ENCODE peak calls at places on chromosomes 13 and 19, in six cellular contexts. D is stimulated activated CD4-positive, alpha-beta T cell treated with anti-CD3 and anti-CD28 coated beads, TNF-alpha, amount 100 ng/mL, for 48 hours; H is AG04450; K is Right ventricle myocardium superior; G is naive thymus-derived CD8-positive, alpha-beta T cell; N is fibroblast of the aortic adventitia. W is an unnamed sample.

GRCh38 chr19:31285744-31286143 is 63.5 kb downstream of the TSHZ3 start:
- DNase-seq in D (no peak), H (peak), K (no peak), G (no peak), N (peak), W (no peak)

GRCh38 chr19:45752639-45753038 is 16.4 kb downstream of the SIX5 start:
- DNase-seq in D (no peak), H (no peak), K (no peak), G (no peak), N (no peak), W (no peak)

GRCh38 chr19:34220472-34221063 is 33.8 kb upstream of the GARRE1 start:
- DNase-seq in D (peak), H (peak), K (no peak), G (peak), N (peak), W (peak)

GRCh38 chr19:39411006-39411831 is 1.2 kb upstream of the PLEKHG2 start:
- DNase-seq in D (no peak), H (no peak), K (peak), G (no peak), N (no peak), W (no peak)

GRCh38 chr19:43662487-43662886 is 7.5 kb downstream of the PLAUR start:
- DNase-seq in D (no peak), H (no peak), K (no peak), G (no peak), N (no peak), W (no peak)

GRCh38 chr13:91351123-91351522 is 3.6 kb downstream of the MIR17HG start:
- DNase-seq in D (no peak), H (no peak), K (no peak), G (no peak), N (no peak), W (no peak)

GRCh38 chr13:112561478-112561877 is 26.5 kb downstream of the TUBGCP3 start:
- DNase-seq in D (no peak), H (no peak), K (no peak), G (no peak), N (no peak), W (no peak)

GRCh38 chr13:98813993-98814392 is 61.5 kb upstream of the SLC15A1 start:
- DNase-seq in D (no peak), H (no peak), K (no peak), G (no peak), N (no peak), W (no peak)

GRCh38 chr13:25890671-25891212 is 161.1 kb downstream of the SHISA2 start:
- DNase-seq in D (no peak), H (no peak), K (no peak), G (no peak), N (no peak), W (no peak)

GRCh38 chr19:4379383-4380253 is 20.7 kb downstream of the SH3GL1 start:
- DNase-seq in D (no peak), H (no peak), K (peak), G (peak), N (no peak), W (no peak)

GRCh38 chr19:49977846-49978245 is 16.9 kb upstream of the SIGLEC11 start:
- DNase-seq in D (no peak), H (no peak), K (peak), G (no peak), N (no peak), W (no peak)

GRCh38 chr13:30193279-30194234 is 113.8 kb downstream of the KATNAL1 start:
- DNase-seq in D (no peak), H (no peak), K (no peak), G (no peak), N (no peak), W (no peak)

GRCh38 chr19:57008432-57008831 is 111.4 kb upstream of the USP29 start:
- DNase-seq in D (no peak), H (no peak), K (no peak), G (no peak), N (no peak), W (no peak)

GRCh38 chr13:48006396-48006795 is 5.3 kb upstream of the SUCLA2 start:
- DNase-seq in D (no peak), H (no peak), K (no peak), G (no peak), N (no peak), W (no peak)

GRCh38 chr13:98478134-98479129 is 98.5 kb downstream of the STK24 start:
- DNase-seq in D (no peak), H (no peak), K (no peak), G (no peak), N (no peak), W (peak)

GRCh38 chr19:52444506-52444905 is 8.8 kb upstream of the ZNF578 start:
- DNase-seq in D (no peak), H (no peak), K (no peak), G (no peak), N (no peak), W (no peak)

GRCh38 chr19:33604651-33605050 is 17.1 kb upstream of the CHST8 start:
- DNase-seq in D (no peak), H (no peak), K (no peak), G (no peak), N (no peak), W (no peak)

GRCh38 chr19:1251503-1252220 is 3.3 kb downstream of the MIDN start:
- DNase-seq in D (no peak), H (no peak), K (no peak), G (peak), N (peak), W (peak)

GRCh38 chr13:97753269-97753668 is 200.2 kb upstream of the IPO5 start:
- DNase-seq in D (no peak), H (no peak), K (no peak), G (no peak), N (no peak), W (no peak)

GRCh38 chr19:29478578-29479565 is 46.9 kb upstream of the VSTM2B start:
- DNase-seq in D (peak), H (no peak), K (no peak), G (no peak), N (no peak), W (no peak)

GRCh38 chr13:51811920-51812328 is 8.0 kb upstream of the DHRS12 start:
- DNase-seq in D (no peak), H (no peak), K (no peak), G (no peak), N (no peak), W (no peak)

GRCh38 chr13:101155920-101156319 is 260.4 kb downstream of the NALCN start:
- DNase-seq in D (no peak), H (no peak), K (no peak), G (no peak), N (no peak), W (no peak)

GRCh38 chr13:74919914-74920313 is 562.1 kb downstream of the TBC1D4 start:
- DNase-seq in D (no peak), H (no peak), K (no peak), G (no peak), N (no peak), W (no peak)

GRCh38 chr13:31129419-31129818 is 32.3 kb downstream of the HSPH1 start:
- DNase-seq in D (no peak), H (no peak), K (no peak), G (no peak), N (no peak), W (no peak)

GRCh38 chr13:27283906-27284523 is 13.4 kb downstream of the RASL11A start:
- DNase-seq in D (no peak), H (no peak), K (no peak), G (no peak), N (peak), W (peak)

GRCh38 chr13:40116008-40116407 is 460.5 kb downstream of the COG6 start:
- DNase-seq in D (peak), H (no peak), K (no peak), G (no peak), N (peak), W (peak)

GRCh38 chr19:18667531-18668251 is 15.8 kb upstream of the CRTC1 start:
- DNase-seq in D (no peak), H (no peak), K (no peak), G (no peak), N (no peak), W (no peak)

GRCh38 chr19:6577410-6578125 is 13.4 kb downstream of the CD70 start:
- DNase-seq in D (no peak), H (no peak), K (no peak), G (no peak), N (peak), W (no peak)

GRCh38 chr19:45517238-45517637 is 10.0 kb downstream of the VASP start:
- DNase-seq in D (no peak), H (no peak), K (no peak), G (no peak), N (no peak), W (no peak)

GRCh38 chr13:98810746-98811145 is 58.3 kb upstream of the SLC15A1 start:
- DNase-seq in D (no peak), H (no peak), K (no peak), G (no peak), N (no peak), W (no peak)

GRCh38 chr13:105799155-105799554 is 736.3 kb downstream of the EFNB2 start:
- DNase-seq in D (no peak), H (no peak), K (no peak), G (no peak), N (no peak), W (no peak)

GRCh38 chr19:4401482-4402170 is 814 bp upstream of the CHAF1A start:
- DNase-seq in D (no peak), H (no peak), K (no peak), G (no peak), N (no peak), W (peak)

W was measured in immature natural killer cell.